ENCODE peak calls at places on chromosomes 3 and 15, in five cellular contexts. W, N, Y, A and S are unnamed samples.

GRCh38 chr3:61645148-61645547 is 83.8 kb downstream of the PTPRG start:
- DNase-seq in N (no peak), A (no peak), W (no peak), Y (no peak), S (no peak)

GRCh38 chr3:140296796-140297352 is 361.9 kb downstream of the CLSTN2 start:
- DNase-seq in N (peak), Y (no peak), W (peak), A (no peak), S (no peak)

GRCh38 chr3:144098691-144099090 is 127.1 kb downstream of the DIPK2A start:
- DNase-seq in Y (no peak), W (no peak), A (no peak), N (no peak), S (no peak)

GRCh38 chr15:79916424-79916823 is 19.6 kb upstream of the MTHFS start:
- DNase-seq in Y (no peak), N (no peak), A (no peak), W (peak), S (no peak)

GRCh38 chr15:68821190-68821897 is 649 bp upstream of the ANP32A start:
- DNase-seq in N (no peak), Y (peak), A (no peak), W (no peak), S (no peak)

GRCh38 chr3:32313723-32314473 is 75.4 kb downstream of the CMTM8 start:
- DNase-seq in Y (no peak), N (no peak), W (peak), A (no peak), S (no peak)

GRCh38 chr3:126604691-126605090 is 46.0 kb upstream of the C3orf22 start:
- DNase-seq in W (no peak), Y (no peak), A (no peak), N (no peak), S (no peak)

GRCh38 chr3:150710097-150710496 is 6.4 kb upstream of the ERICH6 start:
- DNase-seq in Y (no peak), A (no peak), N (no peak), W (no peak), S (no peak)

GRCh38 chr3:11624161-11624560 is 19.6 kb downstream of the VGLL4 start:
- DNase-seq in Y (no peak), N (no peak), A (no peak), W (no peak), S (no peak)

GRCh38 chr15:75037685-75038084 is 14.3 kb downstream of the PPCDC start:
- DNase-seq in N (no peak), W (no peak), Y (no peak), A (no peak), S (no peak)

GRCh38 chr15:101613130-101614000 is 38.8 kb downstream of the TM2D3 start:
- DNase-seq in N (peak), Y (no peak), W (peak), A (peak), S (peak)

GRCh38 chr3:6264036-6264435 is 596.9 kb upstream of the GRM7 start:
- DNase-seq in A (no peak), W (no peak), Y (no peak), N (no peak), S (no peak)

GRCh38 chr15:73964736-73965093 is 27.4 kb downstream of the STOML1 start:
- DNase-seq in A (peak), N (peak), Y (peak), W (peak), S (peak)
- H3K4me3 ChIP-seq in A (no peak), N (no peak), Y (no peak), W (no peak), S (no peak)

GRCh38 chr3:71005797-71006321 is 577.7 kb downstream of the FOXP1 start:
- DNase-seq in Y (no peak), A (no peak), N (no peak), W (no peak), S (no peak)
- H3K4me3 ChIP-seq in Y (no peak), A (no peak), N (no peak), W (no peak), S (no peak)

GRCh38 chr3:129597792-129598381 is 8.6 kb downstream of the PLXND1 start:
- DNase-seq in Y (no peak), W (no peak), A (no peak), N (no peak), S (no peak)
- H3K4me3 ChIP-seq in Y (peak), W (no peak), A (no peak), N (no peak), S (no peak)

DNA sequence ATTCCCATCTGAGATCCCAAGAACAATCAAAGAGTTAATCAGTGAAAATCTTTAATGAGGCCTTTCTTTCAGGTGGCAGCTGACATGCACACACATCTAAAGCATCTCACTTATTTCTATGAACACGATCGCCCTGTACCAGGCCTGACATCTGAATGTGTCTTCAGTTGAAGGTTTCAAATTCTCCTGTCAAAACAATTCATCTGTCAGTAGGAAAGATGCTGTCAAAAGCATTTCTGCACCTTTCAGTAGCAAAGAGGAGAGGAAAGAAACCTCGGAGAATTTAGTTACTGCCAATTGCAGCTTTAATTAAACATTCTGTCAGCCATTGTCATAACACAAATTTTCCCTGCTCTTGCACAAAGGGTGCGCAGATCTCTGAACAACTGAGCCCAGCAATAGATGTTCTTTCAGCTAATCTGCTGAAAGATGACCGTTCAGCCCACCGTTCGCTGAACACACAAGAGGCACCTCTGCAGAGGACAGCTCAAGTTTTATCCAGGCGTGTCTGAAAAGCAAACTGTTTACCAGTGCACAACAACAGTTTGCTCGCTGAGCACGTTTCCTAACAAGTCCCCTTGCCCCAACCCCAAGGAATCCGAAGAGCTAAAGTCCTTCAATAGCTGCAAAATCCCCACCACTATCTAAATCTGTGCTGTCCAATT is 34.1 kb downstream of the LRIG1 start:
- DNase-seq in W (no peak), Y (no peak), N (no peak), A (no peak), S (no peak)
- H3K4me3 ChIP-seq in W (no peak), Y (no peak), N (no peak), A (no peak), S (no peak)

GRCh38 chr3:159831466-159831865 is 157.2 kb upstream of the IL12A start:
- DNase-seq in A (no peak), Y (no peak), N (no peak), W (no peak), S (no peak)

GRCh38 chr3:159830523-159831151 is 158.0 kb upstream of the IL12A start:
- DNase-seq in N (no peak), Y (no peak), A (no peak), W (no peak), S (no peak)

GRCh38 chr3:159825216-159825854 is 163.3 kb upstream of the IL12A start:
- DNase-seq in N (no peak), W (no peak), Y (no peak), A (no peak), S (no peak)

GRCh38 chr3:159829056-159829995 is 159.3 kb upstream of the IL12A start:
- DNase-seq in Y (peak), N (no peak), W (peak), A (peak), S (no peak)

GRCh38 chr3:159828542-159828943 is 160.1 kb upstream of the IL12A start:
- DNase-seq in A (no peak), N (no peak), Y (no peak), W (peak), S (no peak)
- H3K4me3 ChIP-seq in A (no peak), N (no peak), Y (no peak), W (no peak), S (no peak)

DNA sequence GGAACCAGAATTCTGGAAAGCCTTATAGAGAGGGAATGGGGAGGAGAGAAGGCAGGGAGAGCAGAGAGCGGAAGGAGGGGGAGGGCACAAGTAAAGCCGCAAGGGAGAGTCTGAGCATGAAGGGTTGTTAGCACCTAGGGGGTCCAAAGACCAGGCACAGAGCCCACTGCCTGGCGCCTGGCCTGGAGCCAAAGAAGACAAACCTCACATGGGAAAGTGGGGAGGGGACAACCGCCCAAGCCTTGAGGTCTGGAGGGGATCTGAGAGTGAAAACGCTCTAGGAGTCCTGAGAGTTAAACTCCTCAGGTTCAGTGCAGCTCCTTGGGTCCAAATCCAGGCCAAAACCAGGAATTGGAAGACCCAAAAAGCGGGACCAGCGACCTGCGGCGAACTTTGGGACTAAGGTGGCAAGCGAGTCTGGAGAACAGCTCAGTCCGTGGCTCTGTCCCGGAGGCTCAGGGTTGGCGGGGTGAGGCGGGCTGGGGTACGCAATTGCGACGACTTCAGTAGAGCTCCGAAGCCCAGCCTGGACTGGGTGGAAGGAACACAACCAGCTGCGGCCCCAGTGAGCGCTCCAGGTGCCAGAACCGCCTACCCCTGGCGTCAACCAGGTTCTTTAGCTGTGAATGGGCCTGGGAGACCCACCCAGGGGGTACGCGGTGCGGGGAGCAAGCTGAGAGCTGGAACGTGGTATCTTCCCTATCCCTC is 807 bp upstream of the INAFM2 start:
- DNase-seq in W (no peak), Y (no peak), N (peak), A (no peak), S (no peak)
- H3K4me3 ChIP-seq in W (no peak), Y (peak), N (peak), A (peak), S (peak)